ENCODE peak calls at places on chromosomes 7 and 10, in four cellular contexts. G is gastrocnemius medialis, H is HFFc6, Z is spleen. D is an unnamed sample.

GRCh38 chr10:71342850-71343773 is 24.1 kb downstream of the SLC29A3 start:
- DNase-seq in G (no peak), H (peak), Z (no peak), D (no peak)

GRCh38 chr7:44075296-44076075 is 6.8 kb downstream of the POLM start:
- DNase-seq in G (no peak), H (no peak), Z (peak), D (no peak)

GRCh38 chr7:43646603-43647313 is 63.9 kb downstream of the STK17A start:
- DNase-seq in G (no peak), H (peak), Z (no peak), D (no peak)

GRCh38 chr10:102509387-102509786 is 5.6 kb downstream of the SUFU start:
- DNase-seq in G (no peak), H (peak), Z (no peak), D (no peak)

GRCh38 chr10:63268139-63268797 is 135.1 kb downstream of the NRBF2 start:
- DNase-seq in G (no peak), H (no peak), Z (no peak), D (no peak)

GRCh38 chr7:20440472-20441105 is 109.9 kb downstream of the ITGB8 start:
- DNase-seq in G (no peak), H (no peak), Z (no peak), D (no peak)

GRCh38 chr7:17244786-17245185 is 53.7 kb upstream of the AHR start:
- DNase-seq in G (no peak), H (no peak), Z (no peak), D (no peak)

GRCh38 chr7:44222776-44223261 is 22.0 kb downstream of the YKT6 start:
- DNase-seq in G (no peak), H (no peak), Z (peak), D (no peak)

DNA sequence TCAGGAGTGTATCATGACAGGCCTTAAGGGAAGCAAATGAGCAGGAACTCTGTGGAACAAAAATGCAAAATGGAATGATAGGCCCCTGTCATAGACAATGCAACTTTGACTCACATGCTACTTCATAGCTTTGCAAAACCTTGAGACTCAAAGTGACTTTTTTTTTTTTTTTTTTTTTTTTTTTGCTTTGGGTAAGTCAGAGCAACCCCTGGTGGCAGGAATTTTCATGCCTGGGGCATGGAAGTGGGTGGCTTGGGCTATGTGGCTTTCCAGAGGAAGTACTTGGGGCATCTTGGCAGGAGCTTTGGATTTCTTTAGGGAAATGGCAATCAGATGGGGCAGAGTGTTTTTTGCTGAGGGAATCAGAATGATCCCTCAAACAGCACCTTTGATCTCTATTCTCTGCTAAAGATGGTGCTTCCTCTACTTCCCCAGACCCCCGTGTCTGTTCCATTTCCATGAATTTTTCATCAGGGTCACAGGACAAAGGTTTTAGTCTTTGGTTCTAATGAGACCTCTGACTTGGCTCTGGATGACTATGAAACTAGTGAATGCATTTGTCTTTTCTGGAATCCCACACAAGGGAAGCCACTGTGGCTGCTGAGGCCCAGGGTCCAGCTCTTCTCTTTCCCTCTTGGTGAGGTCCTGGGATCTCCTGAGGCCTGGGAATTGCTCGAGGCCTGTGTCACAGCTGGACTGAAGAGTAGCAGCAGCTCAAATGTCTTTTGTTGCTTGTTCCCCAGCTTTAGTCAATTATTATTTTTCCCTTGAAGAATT is 62.8 kb downstream of the TACC2 start:
- DNase-seq in G (no peak), H (peak), Z (peak), D (no peak)
- TF ChIP-seq CTCF in G (peak), H (peak), Z (peak), D (peak)

DNA sequence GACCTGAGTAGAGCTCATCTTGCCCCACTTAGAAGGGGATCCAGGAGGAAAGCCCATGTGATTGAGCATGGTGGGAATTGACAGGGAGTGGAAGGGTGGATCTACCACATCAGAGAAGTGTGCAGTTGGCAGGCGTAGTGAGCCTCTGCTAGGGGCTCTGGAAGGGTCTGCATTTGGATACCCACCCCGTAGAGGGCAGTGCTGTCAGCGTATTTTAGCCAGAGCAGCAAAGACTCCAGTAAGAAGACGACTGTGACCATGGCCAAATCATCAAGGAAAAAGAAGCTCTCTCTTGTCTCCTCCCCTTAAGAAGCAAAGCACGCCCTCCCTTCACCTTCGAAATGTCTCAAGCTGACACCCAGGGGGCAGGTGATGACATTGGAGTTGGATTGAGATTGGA is 68.8 kb upstream of the INHBA start:
- DNase-seq in G (no peak), H (no peak), Z (no peak), D (no peak)
- TF ChIP-seq CTCF in G (no peak), H (peak), Z (no peak), D (no peak)

DNA sequence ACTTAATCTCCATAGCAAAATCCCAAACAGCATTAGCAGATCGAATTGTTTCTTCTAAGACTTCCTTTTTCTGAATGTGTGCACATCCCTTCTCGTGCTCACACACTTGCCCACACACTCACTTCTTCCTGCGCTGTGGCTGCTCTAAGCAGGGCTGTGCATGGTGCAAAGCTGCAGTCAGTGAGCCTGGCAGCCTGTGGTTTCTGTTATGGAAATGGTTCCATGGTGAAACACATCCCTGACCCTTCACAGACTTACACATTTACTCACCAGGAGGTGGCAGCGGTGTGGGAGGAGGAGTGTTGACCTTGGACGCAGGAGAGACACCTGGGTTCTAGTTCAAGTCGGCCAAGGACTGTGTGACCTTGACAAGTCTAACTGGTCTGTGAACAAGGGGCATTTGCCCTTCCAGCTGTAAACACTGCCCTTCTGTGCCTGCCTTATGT is 24.9 kb downstream of the MTURN start:
- DNase-seq in G (no peak), H (peak), Z (peak), D (no peak)
- TF ChIP-seq CTCF in G (no peak), H (peak), Z (no peak), D (peak)

GRCh38 chr7:158973440-158973839 is 117.1 kb downstream of the DYNC2I1 start:
- DNase-seq in G (no peak), H (no peak), Z (no peak), D (no peak)
- TF ChIP-seq CTCF in G (no peak), H (no peak), Z (peak), D (no peak)

GRCh38 chr7:130383187-130383980 is 3.1 kb downstream of the CPA1 start:
- DNase-seq in G (no peak), H (no peak), Z (no peak), D (no peak)

GRCh38 chr7:130380121-130380860 is at the start of gene CPA1:
- DNase-seq in G (no peak), H (no peak), Z (no peak), D (no peak)

GRCh38 chr7:130380861-130381455 is 664 bp downstream of the CPA1 start:
- DNase-seq in G (no peak), H (no peak), Z (no peak), D (no peak)

GRCh38 chr7:130379551-130380120 is 658 bp upstream of the CPA1 start:
- DNase-seq in G (no peak), H (no peak), Z (no peak), D (no peak)

DNA sequence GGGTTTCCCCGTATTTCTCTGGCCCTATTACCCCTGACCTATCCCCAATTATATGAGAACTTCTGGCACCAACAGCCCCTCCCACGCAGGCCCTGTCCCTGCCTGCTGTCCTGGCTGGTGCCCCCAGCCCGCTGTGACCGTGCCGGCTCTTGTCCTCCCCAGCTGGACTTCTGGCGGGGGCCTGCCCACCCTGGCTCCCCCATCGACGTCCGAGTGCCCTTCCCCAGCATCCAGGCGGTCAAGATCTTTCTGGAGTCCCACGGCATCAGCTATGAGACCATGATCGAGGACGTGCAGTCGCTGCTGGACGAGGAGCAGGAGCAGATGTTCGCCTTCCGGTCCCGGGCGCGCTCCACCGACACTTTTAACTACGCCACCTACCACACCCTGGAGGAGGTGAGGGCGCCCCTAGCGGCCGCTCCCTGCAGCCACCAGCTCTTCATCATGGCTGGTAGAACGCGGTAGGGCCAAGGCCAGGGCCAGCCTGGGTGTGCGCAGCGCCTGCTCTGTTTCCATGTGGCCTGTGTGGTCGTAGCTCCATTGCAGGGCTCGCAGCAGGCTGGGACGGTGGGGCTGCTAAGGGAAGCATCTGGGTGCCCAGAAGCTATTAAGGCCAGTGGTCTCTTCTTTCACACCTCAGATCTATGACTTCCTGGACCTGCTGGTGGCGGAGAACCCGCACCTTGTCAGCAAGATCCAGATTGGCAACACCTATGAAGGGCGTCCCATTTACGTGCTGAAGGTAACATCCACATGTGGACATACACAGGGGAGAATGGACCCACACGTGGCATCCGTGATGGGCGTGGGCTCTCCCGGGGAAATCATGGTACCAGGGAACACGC is 1.4 kb downstream of the CPA1 start:
- DNase-seq in G (no peak), H (no peak), Z (no peak), D (no peak)
- TF ChIP-seq CTCF in G (no peak), H (peak), Z (no peak), D (no peak)

GRCh38 chr7:102468416-102469350 is 3.9 kb downstream of the LRWD1 start:
- DNase-seq in G (no peak), H (no peak), Z (peak), D (no peak)

GRCh38 chr7:102463841-102464576 is 654 bp downstream of the ALKBH4 start:
- DNase-seq in G (no peak), H (no peak), Z (peak), D (no peak)

GRCh38 chr7:102466097-102466496 is 1.3 kb downstream of the LRWD1 start:
- DNase-seq in G (no peak), H (no peak), Z (no peak), D (no peak)

GRCh38 chr7:102467581-102468415 is 3.0 kb downstream of the LRWD1 start:
- DNase-seq in G (no peak), H (no peak), Z (peak), D (no peak)

DNA sequence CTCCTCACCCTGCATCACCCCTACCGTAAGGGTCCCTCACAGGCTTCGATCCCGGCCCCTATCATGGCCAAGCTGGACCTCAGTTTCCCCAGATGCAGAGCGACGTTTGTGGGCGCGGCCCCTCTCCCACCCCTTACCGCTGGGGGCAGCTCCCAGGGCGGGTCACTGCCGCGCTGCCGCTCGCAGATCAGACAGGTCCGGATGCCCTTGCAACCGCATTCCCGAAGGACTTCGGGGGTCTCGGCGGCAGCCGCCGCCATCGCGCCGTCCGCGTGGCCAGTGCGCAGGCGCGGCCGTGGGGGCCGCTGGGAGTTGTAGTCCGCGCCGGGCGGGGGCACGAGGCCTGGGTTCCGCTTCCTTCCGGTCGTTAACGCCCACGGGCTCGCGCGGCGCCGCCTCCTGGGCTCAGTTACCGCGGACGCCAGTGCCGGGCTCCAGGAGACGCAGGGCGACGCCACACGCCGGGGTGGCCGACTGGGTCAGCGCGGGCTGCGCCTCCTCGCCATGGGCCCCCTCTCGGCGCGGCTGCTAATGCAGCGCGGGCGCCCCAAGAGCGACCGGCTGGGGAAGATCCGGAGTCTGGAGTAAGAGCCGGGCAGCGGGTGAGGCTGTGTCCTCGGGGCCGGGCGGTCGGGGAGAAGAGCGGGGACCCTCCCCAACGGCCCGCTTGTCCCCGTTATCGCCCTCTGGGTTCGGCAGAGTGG is at the start of the genes ALKBH4 and LRWD1:
- DNase-seq in G (peak), H (peak), Z (peak), D (peak)
- TF ChIP-seq CTCF in G (no peak), H (peak), Z (peak), D (peak)

GRCh38 chr7:95993420-95993819 is 221.1 kb downstream of the DYNC1I1 start:
- DNase-seq in G (no peak), H (no peak), Z (no peak), D (no peak)
- TF ChIP-seq CTCF in G (no peak), H (no peak), Z (no peak), D (no peak)

D was measured in D721Med.